ENCODE peak calls at places on chromosomes 7 and 10, in ten cellular contexts. One of them, this sample, is unnamed. For H3K27me3, the result is how much of the 10 kb centered on the place peaks cover.

GRCh38 chr7:44289341-44290249 is 35.8 kb downstream of the CAMK2B start:
- DNase-seq in spleen: peak
- DNase-seq in uterus: peak
- DNase-seq in gastrocnemius medialis: peak
- DNase-seq in HCT116: no peak
- DNase-seq in adrenal gland: peak
- DNase-seq in body of pancreas: peak
- DNase-seq in ovary: peak
- DNase-seq in heart left ventricle: peak
- DNase-seq in stomach: peak
- DNase-seq in this sample: no peak

GRCh38 chr7:28065308-28065707 is 115.3 kb downstream of the JAZF1 start:
- DNase-seq in spleen: no peak
- DNase-seq in uterus: peak
- DNase-seq in gastrocnemius medialis: no peak
- DNase-seq in HCT116: no peak
- DNase-seq in adrenal gland: no peak
- DNase-seq in body of pancreas: no peak
- DNase-seq in ovary: no peak
- DNase-seq in heart left ventricle: no peak
- DNase-seq in stomach: no peak
- DNase-seq in this sample: no peak

GRCh38 chr7:127886248-127886647 is 145.0 kb downstream of the LRRC4 start:
- DNase-seq in spleen: no peak
- DNase-seq in uterus: no peak
- DNase-seq in gastrocnemius medialis: no peak
- DNase-seq in HCT116: no peak
- DNase-seq in adrenal gland: no peak
- DNase-seq in body of pancreas: no peak
- DNase-seq in ovary: no peak
- DNase-seq in heart left ventricle: no peak
- DNase-seq in stomach: no peak
- DNase-seq in this sample: no peak

GRCh38 chr10:118544401-118544948 is 51.0 kb downstream of the PRLHR start:
- DNase-seq in spleen: no peak
- DNase-seq in uterus: no peak
- DNase-seq in gastrocnemius medialis: no peak
- DNase-seq in HCT116: no peak
- DNase-seq in adrenal gland: no peak
- DNase-seq in body of pancreas: no peak
- DNase-seq in ovary: no peak
- DNase-seq in heart left ventricle: no peak
- DNase-seq in stomach: no peak
- DNase-seq in this sample: no peak

GRCh38 chr7:20114463-20114862 is 102.7 kb downstream of the MACC1 start:
- DNase-seq in spleen: no peak
- DNase-seq in uterus: no peak
- DNase-seq in gastrocnemius medialis: no peak
- DNase-seq in HCT116: no peak
- DNase-seq in adrenal gland: peak
- DNase-seq in body of pancreas: no peak
- DNase-seq in ovary: no peak
- DNase-seq in heart left ventricle: peak
- DNase-seq in stomach: no peak
- DNase-seq in this sample: peak

GRCh38 chr7:132783824-132784223 is 207.6 kb upstream of the PLXNA4 start:
- DNase-seq in spleen: no peak
- DNase-seq in uterus: no peak
- DNase-seq in gastrocnemius medialis: no peak
- DNase-seq in HCT116: peak
- DNase-seq in adrenal gland: no peak
- DNase-seq in body of pancreas: no peak
- DNase-seq in ovary: no peak
- DNase-seq in heart left ventricle: no peak
- DNase-seq in stomach: no peak
- DNase-seq in this sample: no peak

GRCh38 chr10:6211341-6212265 is 8.9 kb downstream of the PFKFB3 start:
- DNase-seq in spleen: no peak
- DNase-seq in uterus: peak
- DNase-seq in gastrocnemius medialis: peak
- DNase-seq in HCT116: no peak
- DNase-seq in adrenal gland: no peak
- DNase-seq in body of pancreas: no peak
- DNase-seq in ovary: peak
- DNase-seq in heart left ventricle: peak
- DNase-seq in stomach: no peak
- DNase-seq in this sample: peak

GRCh38 chr10:15262036-15262713 is 93.7 kb upstream of the NMT2 start:
- DNase-seq in spleen: no peak
- DNase-seq in uterus: no peak
- DNase-seq in gastrocnemius medialis: no peak
- DNase-seq in HCT116: no peak
- DNase-seq in adrenal gland: no peak
- DNase-seq in body of pancreas: peak
- DNase-seq in ovary: no peak
- DNase-seq in heart left ventricle: no peak
- DNase-seq in stomach: no peak
- DNase-seq in this sample: peak

GRCh38 chr7:131845573-131846337 is 289.3 kb upstream of the PODXL start:
- DNase-seq in spleen: no peak
- DNase-seq in uterus: no peak
- DNase-seq in gastrocnemius medialis: no peak
- DNase-seq in HCT116: no peak
- DNase-seq in adrenal gland: no peak
- DNase-seq in body of pancreas: no peak
- DNase-seq in ovary: no peak
- DNase-seq in heart left ventricle: no peak
- DNase-seq in stomach: no peak
- DNase-seq in this sample: no peak

GRCh38 chr7:898855-899681 is 22.7 kb downstream of the GET4 start:
- DNase-seq in spleen: peak
- DNase-seq in uterus: no peak
- DNase-seq in gastrocnemius medialis: no peak
- DNase-seq in HCT116: no peak
- DNase-seq in adrenal gland: no peak
- DNase-seq in body of pancreas: no peak
- DNase-seq in ovary: no peak
- DNase-seq in heart left ventricle: no peak
- DNase-seq in stomach: no peak
- DNase-seq in this sample: no peak

DNA sequence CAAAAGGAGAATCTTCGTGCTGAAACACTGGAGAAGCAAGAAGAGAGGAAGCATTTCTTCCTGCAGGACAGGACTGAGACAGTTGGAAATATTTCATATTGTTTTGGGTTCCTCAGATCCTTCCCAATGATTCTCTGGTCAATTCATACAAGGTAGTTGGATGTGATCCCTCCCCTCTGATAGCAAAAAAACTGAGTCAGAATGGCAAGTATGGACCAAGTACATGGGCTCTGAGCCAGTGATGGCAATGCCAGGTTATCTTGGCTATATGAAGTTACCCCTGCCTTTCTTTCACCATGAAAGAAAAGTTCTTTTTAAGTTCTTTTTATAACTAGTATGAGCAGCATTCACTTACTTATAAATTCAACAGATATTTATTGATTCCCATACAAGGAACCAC is 124.4 kb upstream of the PTPRZ1 start:
- DNase-seq in spleen: no peak
- DNase-seq in uterus: no peak
- DNase-seq in gastrocnemius medialis: no peak
- DNase-seq in HCT116: no peak
- DNase-seq in adrenal gland: no peak
- DNase-seq in body of pancreas: no peak
- DNase-seq in ovary: no peak
- DNase-seq in heart left ventricle: no peak
- DNase-seq in stomach: no peak
- DNase-seq in this sample: no peak
- H3K27me3 ChIP-seq in spleen: under half
- H3K27me3 ChIP-seq in uterus: under half
- H3K27me3 ChIP-seq in gastrocnemius medialis: under half
- H3K27me3 ChIP-seq in HCT116: under half
- H3K27me3 ChIP-seq in adrenal gland: under half
- H3K27me3 ChIP-seq in body of pancreas: under half
- H3K27me3 ChIP-seq in ovary: under half
- H3K27me3 ChIP-seq in heart left ventricle: under half
- H3K27me3 ChIP-seq in stomach: under half
- H3K27me3 ChIP-seq in this sample: under half

GRCh38 chr7:148884049-148884298 is at the start of gene EZH2:
- DNase-seq in spleen: no peak
- DNase-seq in uterus: no peak
- DNase-seq in gastrocnemius medialis: no peak
- DNase-seq in HCT116: no peak
- DNase-seq in adrenal gland: no peak
- DNase-seq in body of pancreas: no peak
- DNase-seq in ovary: no peak
- DNase-seq in heart left ventricle: no peak
- DNase-seq in stomach: no peak
- DNase-seq in this sample: no peak
- TF ChIP-seq POLR2A in spleen: no peak
- TF ChIP-seq POLR2A in uterus: no peak
- TF ChIP-seq POLR2A in gastrocnemius medialis: no peak
- TF ChIP-seq POLR2A in HCT116: peak
- TF ChIP-seq POLR2A in adrenal gland: no peak
- TF ChIP-seq POLR2A in body of pancreas: no peak
- TF ChIP-seq POLR2A in ovary: no peak
- TF ChIP-seq POLR2A in heart left ventricle: no peak
- TF ChIP-seq POLR2A in stomach: no peak
- TF ChIP-seq POLR2A in this sample: peak

DNA sequence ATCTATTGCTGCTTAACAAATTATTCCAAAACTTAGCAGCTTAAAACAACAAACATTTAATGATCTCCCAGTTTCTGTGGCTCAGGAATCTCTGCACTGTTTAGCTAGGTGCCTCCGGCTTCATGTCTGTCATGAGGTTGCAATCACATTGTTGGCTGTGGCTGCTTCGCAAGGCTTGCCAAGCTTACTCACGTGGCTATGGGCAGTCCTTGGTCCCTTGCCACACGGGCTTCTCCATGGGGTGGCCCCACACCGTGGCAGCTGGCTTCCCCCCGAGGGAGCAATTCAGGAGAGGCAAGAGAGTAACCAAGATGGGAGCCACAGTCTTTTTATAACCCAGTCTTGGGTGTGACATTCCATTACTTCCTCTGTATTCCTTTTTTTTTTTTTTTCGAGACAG is 67.4 kb downstream of the NEURL1 start:
- DNase-seq in spleen: no peak
- DNase-seq in uterus: no peak
- DNase-seq in gastrocnemius medialis: peak
- DNase-seq in HCT116: no peak
- DNase-seq in adrenal gland: no peak
- DNase-seq in body of pancreas: no peak
- DNase-seq in ovary: no peak
- DNase-seq in heart left ventricle: no peak
- DNase-seq in stomach: no peak
- DNase-seq in this sample: no peak
- H3K27me3 ChIP-seq in spleen: under half
- H3K27me3 ChIP-seq in uterus: under half
- H3K27me3 ChIP-seq in gastrocnemius medialis: under half
- H3K27me3 ChIP-seq in HCT116: under half
- H3K27me3 ChIP-seq in adrenal gland: under half
- H3K27me3 ChIP-seq in body of pancreas: under half
- H3K27me3 ChIP-seq in ovary: under half
- H3K27me3 ChIP-seq in heart left ventricle: under half
- H3K27me3 ChIP-seq in stomach: under half
- H3K27me3 ChIP-seq in this sample: under half

DNA sequence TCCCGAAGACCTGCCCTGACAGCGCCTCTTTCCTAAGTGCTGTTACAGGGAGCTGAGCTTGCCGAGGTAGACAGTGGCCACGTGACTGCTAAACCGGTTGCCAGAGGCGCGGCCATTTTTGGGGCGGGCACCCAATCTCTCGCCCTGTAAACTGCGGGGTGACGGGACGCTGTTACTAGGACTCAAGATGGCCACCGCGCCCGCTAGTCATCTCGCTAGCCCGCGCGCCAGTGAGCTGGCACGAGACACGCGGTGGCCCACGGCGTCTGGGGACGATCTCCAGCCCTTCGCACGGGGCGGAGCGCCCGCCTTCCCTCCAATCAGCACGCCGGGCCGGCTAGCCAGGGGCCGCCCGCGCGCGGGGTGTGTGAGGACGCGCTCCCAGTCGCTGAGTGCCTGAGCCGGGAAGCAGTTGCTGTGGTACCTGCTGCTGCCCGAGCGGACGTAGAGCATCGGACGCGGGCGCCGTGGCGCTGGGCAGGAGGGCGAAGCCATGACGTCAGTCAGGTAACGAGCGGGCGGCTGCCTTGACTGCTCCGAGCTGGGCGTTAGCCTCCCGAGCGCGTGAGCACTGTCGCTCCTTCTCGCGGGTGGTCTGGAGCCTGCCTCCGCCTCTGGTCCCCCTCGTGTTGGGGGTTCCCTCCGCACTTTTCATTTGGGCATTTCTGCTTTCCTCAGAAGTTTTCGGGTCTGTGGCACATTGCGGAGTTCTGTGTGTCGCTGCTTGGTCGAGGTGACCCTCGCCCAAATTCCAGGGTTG is 25.5 kb downstream of the ADK start:
- DNase-seq in spleen: peak
- DNase-seq in uterus: peak
- DNase-seq in gastrocnemius medialis: peak
- DNase-seq in HCT116: peak
- DNase-seq in adrenal gland: peak
- DNase-seq in body of pancreas: peak
- DNase-seq in ovary: peak
- DNase-seq in heart left ventricle: peak
- DNase-seq in stomach: peak
- DNase-seq in this sample: peak
- TF ChIP-seq POLR2A in spleen: peak
- TF ChIP-seq POLR2A in uterus: peak
- TF ChIP-seq POLR2A in gastrocnemius medialis: peak
- TF ChIP-seq POLR2A in HCT116: peak
- TF ChIP-seq POLR2A in adrenal gland: peak
- TF ChIP-seq POLR2A in body of pancreas: peak
- TF ChIP-seq POLR2A in ovary: peak
- TF ChIP-seq POLR2A in heart left ventricle: peak
- TF ChIP-seq POLR2A in stomach: no peak
- TF ChIP-seq POLR2A in this sample: peak

DNA sequence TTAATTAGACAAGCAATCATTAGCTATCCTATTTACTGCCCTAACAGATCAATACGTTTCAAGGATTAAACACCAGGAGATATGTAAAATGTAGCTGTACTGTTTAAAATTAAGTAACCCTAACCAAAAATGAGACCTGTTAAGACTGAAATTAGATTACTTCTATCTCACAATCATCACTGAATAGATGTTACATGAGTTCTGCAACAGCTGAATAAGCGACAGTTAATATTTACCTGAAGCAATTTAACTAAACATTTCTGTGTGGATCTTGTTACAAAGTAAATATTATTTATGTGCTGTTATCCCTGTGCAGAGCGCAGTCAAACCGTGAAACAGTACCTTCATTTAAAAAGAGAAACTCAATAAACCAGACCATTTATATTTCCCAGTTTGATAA is 122.5 kb downstream of the RELN start:
- DNase-seq in spleen: no peak
- DNase-seq in uterus: no peak
- DNase-seq in gastrocnemius medialis: no peak
- DNase-seq in HCT116: no peak
- DNase-seq in adrenal gland: no peak
- DNase-seq in body of pancreas: no peak
- DNase-seq in ovary: no peak
- DNase-seq in heart left ventricle: no peak
- DNase-seq in stomach: no peak
- DNase-seq in this sample: no peak
- H3K27me3 ChIP-seq in spleen: under half
- H3K27me3 ChIP-seq in uterus: under half
- H3K27me3 ChIP-seq in gastrocnemius medialis: under half
- H3K27me3 ChIP-seq in HCT116: half or more
- H3K27me3 ChIP-seq in adrenal gland: under half
- H3K27me3 ChIP-seq in body of pancreas: under half
- H3K27me3 ChIP-seq in ovary: under half
- H3K27me3 ChIP-seq in heart left ventricle: under half
- H3K27me3 ChIP-seq in stomach: under half
- H3K27me3 ChIP-seq in this sample: under half